ENCODE peak calls at places on chromosomes 5 and 9, in six cellular contexts. One of them, this sample, is unnamed.
A peak's percentile ranks its signal among the peaks of the same experiment; 100 is the strongest.

GRCh38 chr5:170861855-170862766 is at the start of gene RANBP17:
- DNase-seq in BE2C: peak; percentile 95
- DNase-seq in IMR-90: peak; percentile 67
- DNase-seq in natural killer cell: peak; percentile 59
- DNase-seq in cardiac fibroblast: peak; percentile 81
- DNase-seq in WERI-Rb-1: peak; percentile 82
- DNase-seq in this sample: no peak

GRCh38 chr5:91306497-91306896 is 76.6 kb downstream of the ARRDC3 start:
- DNase-seq in WERI-Rb-1: no peak
- DNase-seq in cardiac fibroblast: peak; percentile 50
- DNase-seq in natural killer cell: no peak
- DNase-seq in IMR-90: peak; percentile 31
- DNase-seq in BE2C: no peak
- DNase-seq in this sample: no peak

GRCh38 chr5:117590944-117591343 is 1016.3 kb upstream of the SEMA6A start:
- DNase-seq in cardiac fibroblast: peak; percentile 61
- DNase-seq in WERI-Rb-1: peak; percentile 8
- DNase-seq in natural killer cell: no peak
- DNase-seq in IMR-90: peak; percentile 8
- DNase-seq in BE2C: no peak
- DNase-seq in this sample: no peak

GRCh38 chr9:115327441-115328122 is 209.6 kb upstream of the TNC start:
- DNase-seq in IMR-90: peak; percentile 60
- DNase-seq in BE2C: no peak
- DNase-seq in cardiac fibroblast: no peak
- DNase-seq in WERI-Rb-1: no peak
- DNase-seq in natural killer cell: no peak
- DNase-seq in this sample: no peak

GRCh38 chr5:37696190-37697021 is 143.4 kb downstream of the GDNF start:
- DNase-seq in cardiac fibroblast: peak; percentile 41
- DNase-seq in IMR-90: peak; percentile 72
- DNase-seq in natural killer cell: no peak
- DNase-seq in WERI-Rb-1: no peak
- DNase-seq in BE2C: no peak
- DNase-seq in this sample: no peak

GRCh38 chr5:45411971-45412612 is 284.1 kb downstream of the HCN1 start:
- DNase-seq in WERI-Rb-1: no peak
- DNase-seq in natural killer cell: no peak
- DNase-seq in cardiac fibroblast: no peak
- DNase-seq in IMR-90: peak; percentile 22
- DNase-seq in BE2C: peak; percentile 14
- DNase-seq in this sample: no peak

GRCh38 chr5:179196420-179197079 is 136.4 kb downstream of the ZNF354C start:
- DNase-seq in WERI-Rb-1: no peak
- DNase-seq in BE2C: no peak
- DNase-seq in IMR-90: no peak
- DNase-seq in natural killer cell: no peak
- DNase-seq in cardiac fibroblast: no peak
- DNase-seq in this sample: no peak

GRCh38 chr9:96844040-96844439 is 10.3 kb downstream of the ZNF782 start:
- DNase-seq in cardiac fibroblast: no peak
- DNase-seq in WERI-Rb-1: no peak
- DNase-seq in natural killer cell: no peak
- DNase-seq in IMR-90: no peak
- DNase-seq in BE2C: no peak
- DNase-seq in this sample: no peak

GRCh38 chr5:77773734-77774280 is 2.3 kb downstream of the TBCA start:
- DNase-seq in IMR-90: no peak
- DNase-seq in BE2C: no peak
- DNase-seq in natural killer cell: no peak
- DNase-seq in WERI-Rb-1: no peak
- DNase-seq in cardiac fibroblast: no peak
- DNase-seq in this sample: no peak

GRCh38 chr5:154608531-154609011 is 130.5 kb upstream of the HAND1 start:
- DNase-seq in IMR-90: no peak
- DNase-seq in cardiac fibroblast: no peak
- DNase-seq in BE2C: peak; percentile 55
- DNase-seq in natural killer cell: no peak
- DNase-seq in WERI-Rb-1: peak; percentile 63
- DNase-seq in this sample: no peak

GRCh38 chr9:92961627-92962302 is 14.4 kb downstream of the FGD3 start:
- DNase-seq in natural killer cell: no peak
- DNase-seq in WERI-Rb-1: no peak
- DNase-seq in BE2C: no peak
- DNase-seq in cardiac fibroblast: no peak
- DNase-seq in IMR-90: no peak
- DNase-seq in this sample: no peak

GRCh38 chr9:38047301-38048251 is 21.5 kb downstream of the SHB start:
- DNase-seq in IMR-90: peak; percentile 95
- DNase-seq in natural killer cell: no peak
- DNase-seq in BE2C: no peak
- DNase-seq in cardiac fibroblast: peak; percentile 82
- DNase-seq in WERI-Rb-1: no peak
- DNase-seq in this sample: no peak

GRCh38 chr9:115369322-115369957 is 251.5 kb upstream of the TNC start:
- DNase-seq in cardiac fibroblast: peak; percentile 46
- DNase-seq in BE2C: no peak
- DNase-seq in IMR-90: peak; percentile 91
- DNase-seq in natural killer cell: no peak
- DNase-seq in WERI-Rb-1: no peak
- DNase-seq in this sample: no peak

GRCh38 chr9:81871695-81872094 is 56.5 kb upstream of the SPATA31D4 start:
- DNase-seq in IMR-90: peak; percentile 82
- DNase-seq in cardiac fibroblast: peak; percentile 48
- DNase-seq in WERI-Rb-1: no peak
- DNase-seq in natural killer cell: no peak
- DNase-seq in BE2C: no peak
- DNase-seq in this sample: no peak

GRCh38 chr9:16223074-16223871 is 647.2 kb downstream of the BNC2 start:
- DNase-seq in WERI-Rb-1: no peak
- DNase-seq in natural killer cell: no peak
- DNase-seq in BE2C: no peak
- DNase-seq in IMR-90: no peak
- DNase-seq in cardiac fibroblast: no peak
- DNase-seq in this sample: no peak

GRCh38 chr5:2686725-2687124 is 64.8 kb downstream of the IRX2 start:
- DNase-seq in IMR-90: no peak
- DNase-seq in BE2C: no peak
- DNase-seq in WERI-Rb-1: no peak
- DNase-seq in cardiac fibroblast: no peak
- DNase-seq in natural killer cell: no peak
- DNase-seq in this sample: no peak

GRCh38 chr5:33209252-33209651 is 231.5 kb upstream of the TARS1 start:
- DNase-seq in WERI-Rb-1: no peak
- DNase-seq in cardiac fibroblast: no peak
- DNase-seq in IMR-90: no peak
- DNase-seq in BE2C: no peak
- DNase-seq in natural killer cell: no peak
- DNase-seq in this sample: no peak

GRCh38 chr5:100841358-100842076 is 61.6 kb downstream of the ST8SIA4 start:
- DNase-seq in cardiac fibroblast: peak; percentile 4
- DNase-seq in natural killer cell: no peak
- DNase-seq in WERI-Rb-1: no peak
- DNase-seq in BE2C: no peak
- DNase-seq in IMR-90: no peak
- DNase-seq in this sample: no peak

GRCh38 chr9:79300153-79300552 is 271.6 kb upstream of the TLE4 start:
- DNase-seq in WERI-Rb-1: no peak
- DNase-seq in natural killer cell: no peak
- DNase-seq in IMR-90: no peak
- DNase-seq in BE2C: peak; percentile 23
- DNase-seq in cardiac fibroblast: no peak
- DNase-seq in this sample: no peak

GRCh38 chr5:61313960-61314681 is 17.9 kb upstream of the ZSWIM6 start:
- DNase-seq in BE2C: peak; percentile 31
- DNase-seq in cardiac fibroblast: peak; percentile 87
- DNase-seq in IMR-90: peak; percentile 94
- DNase-seq in WERI-Rb-1: no peak
- DNase-seq in natural killer cell: no peak
- DNase-seq in this sample: peak; percentile 70

GRCh38 chr5:175692235-175692995 is 34.5 kb downstream of the HRH2 start:
- DNase-seq in WERI-Rb-1: no peak
- DNase-seq in BE2C: no peak
- DNase-seq in natural killer cell: no peak
- DNase-seq in cardiac fibroblast: no peak
- DNase-seq in IMR-90: no peak
- DNase-seq in this sample: peak; percentile 1

GRCh38 chr5:129930221-129930620 is 26.0 kb downstream of the CHSY3 start:
- DNase-seq in cardiac fibroblast: peak; percentile 29
- DNase-seq in IMR-90: no peak
- DNase-seq in natural killer cell: no peak
- DNase-seq in BE2C: no peak
- DNase-seq in WERI-Rb-1: no peak
- DNase-seq in this sample: no peak

GRCh38 chr5:124738751-124739559 is 7.5 kb downstream of the ZNF608 start:
- DNase-seq in natural killer cell: no peak
- DNase-seq in cardiac fibroblast: no peak
- DNase-seq in BE2C: peak; percentile 82
- DNase-seq in IMR-90: no peak
- DNase-seq in WERI-Rb-1: peak; percentile 43
- DNase-seq in this sample: no peak
- TF ChIP-seq CTCF in natural killer cell: no peak
- TF ChIP-seq CTCF in cardiac fibroblast: no peak
- TF ChIP-seq CTCF in BE2C: peak; percentile 64
- TF ChIP-seq CTCF in IMR-90: no peak
- TF ChIP-seq CTCF in WERI-Rb-1: peak; percentile 28
- TF ChIP-seq CTCF in this sample: no peak

DNA sequence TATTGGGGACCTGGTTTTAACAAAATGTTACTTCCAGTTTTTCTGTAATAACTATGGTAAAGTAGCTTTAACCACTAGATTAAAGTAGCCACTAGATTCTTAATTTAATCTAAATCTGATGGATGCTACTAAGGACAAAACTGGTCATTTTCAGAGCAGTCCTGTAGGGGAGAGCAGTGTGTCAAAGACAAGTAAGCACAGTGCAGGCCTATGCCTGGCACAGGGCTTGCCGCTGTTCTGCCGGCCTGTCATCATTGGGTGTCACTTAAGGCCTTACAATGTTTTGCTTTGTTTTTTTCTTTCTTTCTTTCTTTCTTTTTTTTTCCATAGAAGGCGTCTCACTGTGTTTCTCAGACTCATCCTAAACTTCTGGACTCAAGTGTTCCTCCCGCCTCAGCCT is 53.0 kb upstream of the NXNL2 start:
- DNase-seq in cardiac fibroblast: no peak
- DNase-seq in natural killer cell: no peak
- DNase-seq in IMR-90: no peak
- DNase-seq in WERI-Rb-1: no peak
- DNase-seq in BE2C: no peak
- DNase-seq in this sample: no peak
- TF ChIP-seq CTCF in cardiac fibroblast: no peak
- TF ChIP-seq CTCF in natural killer cell: no peak
- TF ChIP-seq CTCF in IMR-90: peak; percentile 16
- TF ChIP-seq CTCF in WERI-Rb-1: peak; percentile 48
- TF ChIP-seq CTCF in BE2C: peak; percentile 11
- TF ChIP-seq CTCF in this sample: no peak

GRCh38 chr9:135523521-135524129 is 2.4 kb downstream of the LCN1 start:
- DNase-seq in cardiac fibroblast: no peak
- DNase-seq in natural killer cell: peak; percentile 10
- DNase-seq in IMR-90: no peak
- DNase-seq in BE2C: no peak
- DNase-seq in WERI-Rb-1: no peak
- DNase-seq in this sample: no peak
- TF ChIP-seq CTCF in cardiac fibroblast: no peak
- TF ChIP-seq CTCF in natural killer cell: no peak
- TF ChIP-seq CTCF in IMR-90: no peak
- TF ChIP-seq CTCF in BE2C: no peak
- TF ChIP-seq CTCF in WERI-Rb-1: no peak
- TF ChIP-seq CTCF in this sample: no peak

GRCh38 chr5:137888875-137889759 is at the start of gene PKD2L2:
- DNase-seq in natural killer cell: peak; percentile 79
- DNase-seq in cardiac fibroblast: peak; percentile 92
- DNase-seq in BE2C: peak; percentile 94
- DNase-seq in WERI-Rb-1: peak; percentile 85
- DNase-seq in IMR-90: peak; percentile 64
- DNase-seq in this sample: peak; percentile 83

GRCh38 chr5:137894586-137894985 is 5.3 kb downstream of the PKD2L2 start:
- DNase-seq in BE2C: no peak
- DNase-seq in cardiac fibroblast: no peak
- DNase-seq in WERI-Rb-1: no peak
- DNase-seq in IMR-90: no peak
- DNase-seq in natural killer cell: no peak
- DNase-seq in this sample: no peak

GRCh38 chr5:137890850-137891249 is 1.6 kb downstream of the PKD2L2 start:
- DNase-seq in IMR-90: no peak
- DNase-seq in cardiac fibroblast: no peak
- DNase-seq in WERI-Rb-1: no peak
- DNase-seq in natural killer cell: no peak
- DNase-seq in BE2C: no peak
- DNase-seq in this sample: no peak

GRCh38 chr5:137888489-137888874 is 775 bp upstream of the PKD2L2 start:
- DNase-seq in WERI-Rb-1: no peak
- DNase-seq in BE2C: no peak
- DNase-seq in natural killer cell: no peak
- DNase-seq in IMR-90: no peak
- DNase-seq in cardiac fibroblast: no peak
- DNase-seq in this sample: no peak

DNA sequence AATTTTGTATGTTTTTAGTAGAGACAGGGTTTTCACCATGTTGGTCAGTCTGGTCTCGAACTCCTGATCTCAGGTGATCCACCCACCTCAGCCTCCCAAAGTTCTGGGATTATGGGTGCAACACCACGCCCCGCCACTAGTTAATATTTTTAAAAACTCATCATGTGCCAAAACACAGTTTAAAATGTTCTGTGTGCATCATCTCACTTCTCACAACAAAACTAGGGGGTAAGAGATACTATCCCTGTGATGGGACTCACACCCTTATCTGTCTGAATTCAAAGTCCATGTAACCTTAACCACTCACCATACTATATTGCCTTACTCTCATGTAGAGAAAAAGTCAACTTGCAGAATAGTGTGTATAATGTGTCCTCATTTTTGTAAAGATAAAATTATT is 2.6 kb downstream of the PKD2L2 start:
- DNase-seq in natural killer cell: no peak
- DNase-seq in WERI-Rb-1: no peak
- DNase-seq in BE2C: no peak
- DNase-seq in cardiac fibroblast: no peak
- DNase-seq in IMR-90: no peak
- DNase-seq in this sample: no peak
- TF ChIP-seq CTCF in natural killer cell: no peak
- TF ChIP-seq CTCF in WERI-Rb-1: no peak
- TF ChIP-seq CTCF in BE2C: peak; percentile 22
- TF ChIP-seq CTCF in cardiac fibroblast: peak; percentile 2
- TF ChIP-seq CTCF in IMR-90: no peak
- TF ChIP-seq CTCF in this sample: peak; percentile 48

This sample was measured in CD14-positive monocyte.